ENCODE peak calls at places on chromosomes 6 and 20, in ten cellular contexts. One of them, this sample, is unnamed.

GRCh38 chr6:133286765-133287164 is 45.6 kb downstream of the EYA4 start:
- DNase-seq in right lobe of liver: no peak
- DNase-seq in body of pancreas: no peak
- DNase-seq in testis: no peak
- DNase-seq in stomach: no peak
- DNase-seq in gastrocnemius medialis: no peak
- DNase-seq in GM12892: no peak
- DNase-seq in K562: no peak
- DNase-seq in IMR-90: peak
- DNase-seq in Peyer's patch: no peak
- DNase-seq in this sample: no peak

GRCh38 chr6:163243691-163244505 is 170.6 kb upstream of the QKI start:
- DNase-seq in right lobe of liver: no peak
- DNase-seq in body of pancreas: no peak
- DNase-seq in testis: no peak
- DNase-seq in stomach: no peak
- DNase-seq in gastrocnemius medialis: no peak
- DNase-seq in GM12892: no peak
- DNase-seq in K562: no peak
- DNase-seq in IMR-90: no peak
- DNase-seq in Peyer's patch: no peak
- DNase-seq in this sample: no peak

GRCh38 chr20:43749734-43750294 is 23.0 kb upstream of the GTSF1L start:
- DNase-seq in right lobe of liver: peak
- DNase-seq in body of pancreas: peak
- DNase-seq in testis: peak
- DNase-seq in stomach: peak
- DNase-seq in gastrocnemius medialis: peak
- DNase-seq in GM12892: peak
- DNase-seq in K562: peak
- DNase-seq in IMR-90: peak
- DNase-seq in Peyer's patch: peak
- DNase-seq in this sample: peak

GRCh38 chr20:14865169-14865568 is 527.8 kb upstream of the FLRT3 start:
- DNase-seq in right lobe of liver: no peak
- DNase-seq in body of pancreas: no peak
- DNase-seq in testis: no peak
- DNase-seq in stomach: no peak
- DNase-seq in gastrocnemius medialis: no peak
- DNase-seq in GM12892: no peak
- DNase-seq in K562: no peak
- DNase-seq in IMR-90: no peak
- DNase-seq in Peyer's patch: no peak
- DNase-seq in this sample: no peak

GRCh38 chr20:24769878-24770627 is 179.0 kb upstream of the CST7 start:
- DNase-seq in right lobe of liver: no peak
- DNase-seq in body of pancreas: peak
- DNase-seq in testis: peak
- DNase-seq in stomach: peak
- DNase-seq in gastrocnemius medialis: no peak
- DNase-seq in GM12892: no peak
- DNase-seq in K562: no peak
- DNase-seq in IMR-90: no peak
- DNase-seq in Peyer's patch: peak
- DNase-seq in this sample: no peak

GRCh38 chr6:5003604-5004372 is at the start of gene RPP40:
- DNase-seq in right lobe of liver: peak
- DNase-seq in body of pancreas: peak
- DNase-seq in testis: peak
- DNase-seq in stomach: peak
- DNase-seq in gastrocnemius medialis: peak
- DNase-seq in GM12892: peak
- DNase-seq in K562: peak
- DNase-seq in IMR-90: peak
- DNase-seq in Peyer's patch: peak
- DNase-seq in this sample: peak

GRCh38 chr6:159435701-159436100 is 257.3 kb downstream of the SOD2 start:
- DNase-seq in right lobe of liver: no peak
- DNase-seq in body of pancreas: no peak
- DNase-seq in testis: no peak
- DNase-seq in stomach: no peak
- DNase-seq in gastrocnemius medialis: no peak
- DNase-seq in GM12892: no peak
- DNase-seq in K562: no peak
- DNase-seq in IMR-90: no peak
- DNase-seq in Peyer's patch: no peak
- DNase-seq in this sample: no peak

GRCh38 chr6:15512126-15512525 is 150.7 kb downstream of the DTNBP1 start:
- DNase-seq in right lobe of liver: no peak
- DNase-seq in body of pancreas: no peak
- DNase-seq in testis: peak
- DNase-seq in stomach: no peak
- DNase-seq in gastrocnemius medialis: peak
- DNase-seq in GM12892: no peak
- DNase-seq in K562: peak
- DNase-seq in IMR-90: no peak
- DNase-seq in Peyer's patch: no peak
- DNase-seq in this sample: no peak

GRCh38 chr6:26366504-26366903 is 1.5 kb downstream of the BTN3A2 start:
- DNase-seq in right lobe of liver: no peak
- DNase-seq in body of pancreas: no peak
- DNase-seq in testis: no peak
- DNase-seq in stomach: no peak
- DNase-seq in gastrocnemius medialis: no peak
- DNase-seq in GM12892: no peak
- DNase-seq in K562: no peak
- DNase-seq in IMR-90: no peak
- DNase-seq in Peyer's patch: no peak
- DNase-seq in this sample: no peak

GRCh38 chr6:13304580-13305255 is 23.6 kb downstream of the TBC1D7 start:
- DNase-seq in right lobe of liver: no peak
- DNase-seq in body of pancreas: no peak
- DNase-seq in testis: no peak
- DNase-seq in stomach: no peak
- DNase-seq in gastrocnemius medialis: no peak
- DNase-seq in GM12892: no peak
- DNase-seq in K562: no peak
- DNase-seq in IMR-90: no peak
- DNase-seq in Peyer's patch: no peak
- DNase-seq in this sample: no peak

GRCh38 chr6:118683881-118684872 is 32.8 kb upstream of the CEP85L start:
- DNase-seq in right lobe of liver: no peak
- DNase-seq in body of pancreas: no peak
- DNase-seq in testis: no peak
- DNase-seq in stomach: no peak
- DNase-seq in gastrocnemius medialis: no peak
- DNase-seq in GM12892: no peak
- DNase-seq in K562: no peak
- DNase-seq in IMR-90: no peak
- DNase-seq in Peyer's patch: no peak
- DNase-seq in this sample: no peak

GRCh38 chr6:72616406-72617015 is 5.4 kb upstream of the KCNQ5 start:
- DNase-seq in right lobe of liver: no peak
- DNase-seq in body of pancreas: no peak
- DNase-seq in testis: no peak
- DNase-seq in stomach: no peak
- DNase-seq in gastrocnemius medialis: no peak
- DNase-seq in GM12892: no peak
- DNase-seq in K562: no peak
- DNase-seq in IMR-90: peak
- DNase-seq in Peyer's patch: no peak
- DNase-seq in this sample: no peak

GRCh38 chr6:125986956-125987617 is 747 bp downstream of the TRMT11 start:
- DNase-seq in right lobe of liver: no peak
- DNase-seq in body of pancreas: no peak
- DNase-seq in testis: no peak
- DNase-seq in stomach: no peak
- DNase-seq in gastrocnemius medialis: no peak
- DNase-seq in GM12892: no peak
- DNase-seq in K562: peak
- DNase-seq in IMR-90: peak
- DNase-seq in Peyer's patch: no peak
- DNase-seq in this sample: no peak

GRCh38 chr6:6713660-6714446 is 125.3 kb downstream of the LY86 start:
- DNase-seq in right lobe of liver: no peak
- DNase-seq in body of pancreas: no peak
- DNase-seq in testis: no peak
- DNase-seq in stomach: no peak
- DNase-seq in gastrocnemius medialis: no peak
- DNase-seq in GM12892: no peak
- DNase-seq in K562: no peak
- DNase-seq in IMR-90: peak
- DNase-seq in Peyer's patch: no peak
- DNase-seq in this sample: no peak

GRCh38 chr6:140909620-140910019 is 1223.1 kb upstream of the GJE1 start:
- DNase-seq in right lobe of liver: no peak
- DNase-seq in body of pancreas: no peak
- DNase-seq in testis: no peak
- DNase-seq in stomach: no peak
- DNase-seq in gastrocnemius medialis: no peak
- DNase-seq in GM12892: no peak
- DNase-seq in K562: no peak
- DNase-seq in IMR-90: peak
- DNase-seq in Peyer's patch: no peak
- DNase-seq in this sample: no peak

GRCh38 chr20:50187403-50188051 is 3.1 kb upstream of the CEBPB start:
- DNase-seq in right lobe of liver: peak
- DNase-seq in body of pancreas: no peak
- DNase-seq in testis: no peak
- DNase-seq in stomach: no peak
- DNase-seq in gastrocnemius medialis: peak
- DNase-seq in GM12892: no peak
- DNase-seq in K562: peak
- DNase-seq in IMR-90: peak
- DNase-seq in Peyer's patch: no peak
- DNase-seq in this sample: peak

GRCh38 chr6:78132681-78133410 is 480.0 kb downstream of the MEI4 start:
- DNase-seq in right lobe of liver: no peak
- DNase-seq in body of pancreas: no peak
- DNase-seq in testis: no peak
- DNase-seq in stomach: no peak
- DNase-seq in gastrocnemius medialis: no peak
- DNase-seq in GM12892: no peak
- DNase-seq in K562: no peak
- DNase-seq in IMR-90: no peak
- DNase-seq in Peyer's patch: no peak
- DNase-seq in this sample: no peak

GRCh38 chr20:48283470-48284110 is 498.3 kb upstream of the SULF2 start:
- DNase-seq in right lobe of liver: peak
- DNase-seq in body of pancreas: peak
- DNase-seq in testis: no peak
- DNase-seq in stomach: peak
- DNase-seq in gastrocnemius medialis: peak
- DNase-seq in GM12892: no peak
- DNase-seq in K562: no peak
- DNase-seq in IMR-90: peak
- DNase-seq in Peyer's patch: peak
- DNase-seq in this sample: peak

GRCh38 chr6:169724554-169725269 is 412 bp upstream of the PHF10 start:
- DNase-seq in right lobe of liver: peak
- DNase-seq in body of pancreas: peak
- DNase-seq in testis: peak
- DNase-seq in stomach: peak
- DNase-seq in gastrocnemius medialis: peak
- DNase-seq in GM12892: peak
- DNase-seq in K562: peak
- DNase-seq in IMR-90: peak
- DNase-seq in Peyer's patch: peak
- DNase-seq in this sample: no peak
- TF ChIP-seq POLR2A in right lobe of liver: peak
- TF ChIP-seq POLR2A in body of pancreas: peak
- TF ChIP-seq POLR2A in testis: no peak
- TF ChIP-seq POLR2A in stomach: peak
- TF ChIP-seq POLR2A in gastrocnemius medialis: peak
- TF ChIP-seq POLR2A in GM12892: peak
- TF ChIP-seq POLR2A in K562: peak
- TF ChIP-seq POLR2A in IMR-90: peak
- TF ChIP-seq POLR2A in Peyer's patch: peak
- TF ChIP-seq POLR2A in this sample: no peak

GRCh38 chr20:58676161-58676560 is 16.4 kb upstream of the NPEPL1 start:
- DNase-seq in right lobe of liver: no peak
- DNase-seq in body of pancreas: no peak
- DNase-seq in testis: no peak
- DNase-seq in stomach: no peak
- DNase-seq in gastrocnemius medialis: no peak
- DNase-seq in GM12892: no peak
- DNase-seq in K562: no peak
- DNase-seq in IMR-90: no peak
- DNase-seq in Peyer's patch: no peak
- DNase-seq in this sample: no peak
- TF ChIP-seq POLR2A in right lobe of liver: no peak
- TF ChIP-seq POLR2A in body of pancreas: no peak
- TF ChIP-seq POLR2A in testis: no peak
- TF ChIP-seq POLR2A in stomach: no peak
- TF ChIP-seq POLR2A in gastrocnemius medialis: no peak
- TF ChIP-seq POLR2A in GM12892: no peak
- TF ChIP-seq POLR2A in K562: no peak
- TF ChIP-seq POLR2A in IMR-90: no peak
- TF ChIP-seq POLR2A in Peyer's patch: no peak
- TF ChIP-seq POLR2A in this sample: no peak

GRCh38 chr6:90458353-90459224 is 128.3 kb downstream of the MAP3K7 start:
- DNase-seq in right lobe of liver: no peak
- DNase-seq in body of pancreas: no peak
- DNase-seq in testis: no peak
- DNase-seq in stomach: no peak
- DNase-seq in gastrocnemius medialis: no peak
- DNase-seq in GM12892: no peak
- DNase-seq in K562: peak
- DNase-seq in IMR-90: no peak
- DNase-seq in Peyer's patch: peak
- DNase-seq in this sample: no peak
- TF ChIP-seq POLR2A in right lobe of liver: no peak
- TF ChIP-seq POLR2A in body of pancreas: no peak
- TF ChIP-seq POLR2A in testis: no peak
- TF ChIP-seq POLR2A in stomach: no peak
- TF ChIP-seq POLR2A in gastrocnemius medialis: no peak
- TF ChIP-seq POLR2A in GM12892: no peak
- TF ChIP-seq POLR2A in K562: peak
- TF ChIP-seq POLR2A in IMR-90: no peak
- TF ChIP-seq POLR2A in Peyer's patch: no peak
- TF ChIP-seq POLR2A in this sample: no peak

DNA sequence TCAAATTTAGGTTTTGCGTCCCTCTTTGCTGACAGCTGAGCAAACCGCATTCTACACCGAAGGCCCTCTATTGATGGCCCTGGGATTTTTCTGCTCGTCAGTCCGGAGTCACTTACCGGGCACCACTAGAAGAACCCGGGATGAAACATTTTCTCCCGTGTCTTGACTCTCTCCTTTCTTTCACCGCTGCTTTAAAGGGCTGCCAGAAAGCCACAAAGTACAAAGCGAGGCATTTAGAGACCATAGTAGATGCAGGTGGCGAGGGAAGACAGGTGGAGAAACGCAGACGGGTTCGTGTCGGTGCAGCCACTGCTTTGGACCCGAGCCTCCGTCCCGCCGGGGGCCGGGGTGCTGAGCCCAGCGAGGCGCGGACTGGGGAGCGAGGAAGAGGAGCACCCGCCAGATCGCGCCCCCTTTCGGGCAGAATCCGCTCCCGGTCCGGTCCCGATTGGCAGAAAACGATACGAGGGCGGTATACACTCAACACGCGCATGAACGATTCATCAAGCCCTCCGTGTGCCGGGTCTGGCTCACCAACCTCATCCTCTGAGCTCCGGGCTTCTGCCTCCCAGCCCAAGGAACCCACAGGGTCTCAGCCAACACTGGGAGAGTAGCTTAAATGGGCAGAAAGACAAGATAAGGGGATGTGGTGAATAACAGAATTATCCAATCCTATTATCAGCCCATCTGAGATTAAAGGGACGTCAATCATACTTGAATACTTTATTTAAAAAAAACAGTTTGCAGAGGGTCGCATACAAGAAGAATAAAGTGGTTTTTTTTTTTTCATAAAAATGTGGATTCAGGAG is 84.9 kb downstream of the TRIM27 start:
- DNase-seq in right lobe of liver: peak
- DNase-seq in body of pancreas: peak
- DNase-seq in testis: peak
- DNase-seq in stomach: peak
- DNase-seq in gastrocnemius medialis: peak
- DNase-seq in GM12892: peak
- DNase-seq in K562: peak
- DNase-seq in IMR-90: peak
- DNase-seq in Peyer's patch: peak
- DNase-seq in this sample: peak
- TF ChIP-seq POLR2A in right lobe of liver: no peak
- TF ChIP-seq POLR2A in body of pancreas: no peak
- TF ChIP-seq POLR2A in testis: no peak
- TF ChIP-seq POLR2A in stomach: no peak
- TF ChIP-seq POLR2A in gastrocnemius medialis: no peak
- TF ChIP-seq POLR2A in GM12892: no peak
- TF ChIP-seq POLR2A in K562: peak
- TF ChIP-seq POLR2A in IMR-90: no peak
- TF ChIP-seq POLR2A in Peyer's patch: no peak
- TF ChIP-seq POLR2A in this sample: no peak